ENCODE peak calls at places on chromosome 11, in eight cellular contexts. One of them, this sample, is unnamed.
A peak's percentile ranks its signal among the peaks of the same experiment; 100 is the strongest.

GRCh38 chr11:128289048-128289447 is 298.3 kb downstream of the ETS1 start:
- DNase-seq in Ammon's horn: no peak
- DNase-seq in left cardiac atrium: no peak
- DNase-seq in spleen: no peak
- DNase-seq in NCI-H2029 treated with DMSO at 0.1 percent for 48 hours: no peak
- DNase-seq in cardiac fibroblast: no peak
- DNase-seq in head of caudate nucleus: no peak
- DNase-seq in neural crest cell: no peak
- DNase-seq in this sample: no peak

GRCh38 chr11:12266943-12267342 is 110.4 kb upstream of the PARVA start:
- DNase-seq in left cardiac atrium: peak; percentile 17
- DNase-seq in Ammon's horn: no peak
- DNase-seq in spleen: no peak
- DNase-seq in head of caudate nucleus: no peak
- DNase-seq in neural crest cell: no peak
- DNase-seq in cardiac fibroblast: no peak
- DNase-seq in NCI-H2029 treated with DMSO at 0.1 percent for 48 hours: no peak
- DNase-seq in this sample: no peak

GRCh38 chr11:88266919-88267318 is 70.6 kb downstream of the CTSC start:
- DNase-seq in cardiac fibroblast: no peak
- DNase-seq in neural crest cell: no peak
- DNase-seq in left cardiac atrium: no peak
- DNase-seq in spleen: no peak
- DNase-seq in head of caudate nucleus: no peak
- DNase-seq in NCI-H2029 treated with DMSO at 0.1 percent for 48 hours: no peak
- DNase-seq in Ammon's horn: peak; percentile 33
- DNase-seq in this sample: no peak

GRCh38 chr11:87878373-87878779 is 296.9 kb downstream of the RAB38 start:
- DNase-seq in Ammon's horn: peak; percentile 45
- DNase-seq in head of caudate nucleus: peak; percentile 13
- DNase-seq in neural crest cell: peak; percentile 2
- DNase-seq in left cardiac atrium: no peak
- DNase-seq in spleen: no peak
- DNase-seq in NCI-H2029 treated with DMSO at 0.1 percent for 48 hours: peak; percentile 4
- DNase-seq in cardiac fibroblast: peak; percentile 71
- DNase-seq in this sample: no peak

GRCh38 chr11:69750108-69750850 is 24.9 kb downstream of the FGF4 start:
- DNase-seq in neural crest cell: no peak
- DNase-seq in cardiac fibroblast: no peak
- DNase-seq in Ammon's horn: no peak
- DNase-seq in spleen: no peak
- DNase-seq in head of caudate nucleus: no peak
- DNase-seq in NCI-H2029 treated with DMSO at 0.1 percent for 48 hours: no peak
- DNase-seq in left cardiac atrium: no peak
- DNase-seq in this sample: no peak

GRCh38 chr11:121889931-121890330 is 226.1 kb downstream of the BLID start:
- DNase-seq in left cardiac atrium: no peak
- DNase-seq in Ammon's horn: no peak
- DNase-seq in cardiac fibroblast: peak; percentile 67
- DNase-seq in NCI-H2029 treated with DMSO at 0.1 percent for 48 hours: no peak
- DNase-seq in head of caudate nucleus: no peak
- DNase-seq in spleen: no peak
- DNase-seq in neural crest cell: no peak
- DNase-seq in this sample: no peak

GRCh38 chr11:35107866-35108265 is 31.1 kb upstream of the CD44 start:
- DNase-seq in left cardiac atrium: no peak
- DNase-seq in Ammon's horn: no peak
- DNase-seq in spleen: no peak
- DNase-seq in neural crest cell: no peak
- DNase-seq in cardiac fibroblast: no peak
- DNase-seq in head of caudate nucleus: no peak
- DNase-seq in NCI-H2029 treated with DMSO at 0.1 percent for 48 hours: no peak
- DNase-seq in this sample: no peak

GRCh38 chr11:45394294-45395085 is 108.3 kb upstream of the SYT13 start:
- DNase-seq in cardiac fibroblast: no peak
- DNase-seq in left cardiac atrium: no peak
- DNase-seq in NCI-H2029 treated with DMSO at 0.1 percent for 48 hours: no peak
- DNase-seq in head of caudate nucleus: no peak
- DNase-seq in neural crest cell: no peak
- DNase-seq in spleen: no peak
- DNase-seq in Ammon's horn: no peak
- DNase-seq in this sample: no peak

GRCh38 chr11:12694182-12694531 is 19.9 kb downstream of the TEAD1 start:
- DNase-seq in cardiac fibroblast: no peak
- DNase-seq in head of caudate nucleus: no peak
- DNase-seq in left cardiac atrium: no peak
- DNase-seq in spleen: no peak
- DNase-seq in NCI-H2029 treated with DMSO at 0.1 percent for 48 hours: peak; percentile 99
- DNase-seq in Ammon's horn: no peak
- DNase-seq in neural crest cell: no peak
- DNase-seq in this sample: no peak

GRCh38 chr11:32334822-32335221 is 100.5 kb downstream of the WT1 start:
- DNase-seq in left cardiac atrium: no peak
- DNase-seq in Ammon's horn: no peak
- DNase-seq in cardiac fibroblast: peak; percentile 21
- DNase-seq in NCI-H2029 treated with DMSO at 0.1 percent for 48 hours: no peak
- DNase-seq in head of caudate nucleus: no peak
- DNase-seq in spleen: no peak
- DNase-seq in neural crest cell: no peak
- DNase-seq in this sample: no peak

GRCh38 chr11:14184548-14184947 is 174.4 kb downstream of the RRAS2 start:
- DNase-seq in neural crest cell: no peak
- DNase-seq in NCI-H2029 treated with DMSO at 0.1 percent for 48 hours: no peak
- DNase-seq in left cardiac atrium: no peak
- DNase-seq in head of caudate nucleus: no peak
- DNase-seq in cardiac fibroblast: no peak
- DNase-seq in Ammon's horn: no peak
- DNase-seq in spleen: no peak
- DNase-seq in this sample: no peak

GRCh38 chr11:131987703-131988102 is 617.3 kb downstream of the NTM start:
- DNase-seq in NCI-H2029 treated with DMSO at 0.1 percent for 48 hours: no peak
- DNase-seq in head of caudate nucleus: no peak
- DNase-seq in spleen: no peak
- DNase-seq in neural crest cell: no peak
- DNase-seq in Ammon's horn: no peak
- DNase-seq in cardiac fibroblast: no peak
- DNase-seq in left cardiac atrium: no peak
- DNase-seq in this sample: no peak

GRCh38 chr11:134662629-134663360 is 250.8 kb upstream of the B3GAT1 start:
- DNase-seq in cardiac fibroblast: no peak
- DNase-seq in spleen: no peak
- DNase-seq in head of caudate nucleus: no peak
- DNase-seq in NCI-H2029 treated with DMSO at 0.1 percent for 48 hours: no peak
- DNase-seq in neural crest cell: no peak
- DNase-seq in Ammon's horn: no peak
- DNase-seq in left cardiac atrium: no peak
- DNase-seq in this sample: no peak

GRCh38 chr11:94418123-94418770 is 17.0 kb upstream of the GPR83 start:
- DNase-seq in cardiac fibroblast: no peak
- DNase-seq in head of caudate nucleus: no peak
- DNase-seq in neural crest cell: no peak
- DNase-seq in Ammon's horn: no peak
- DNase-seq in left cardiac atrium: no peak
- DNase-seq in NCI-H2029 treated with DMSO at 0.1 percent for 48 hours: no peak
- DNase-seq in spleen: no peak
- DNase-seq in this sample: no peak

GRCh38 chr11:63620928-63621539 is 6.8 kb upstream of the PLAAT3 start:
- DNase-seq in cardiac fibroblast: no peak
- DNase-seq in Ammon's horn: peak; percentile 31
- DNase-seq in left cardiac atrium: no peak
- DNase-seq in spleen: no peak
- DNase-seq in head of caudate nucleus: no peak
- DNase-seq in neural crest cell: no peak
- DNase-seq in NCI-H2029 treated with DMSO at 0.1 percent for 48 hours: no peak
- DNase-seq in this sample: no peak

GRCh38 chr11:110362916-110363574 is 66.6 kb upstream of the RDX start:
- DNase-seq in Ammon's horn: peak; percentile 35
- DNase-seq in head of caudate nucleus: no peak
- DNase-seq in cardiac fibroblast: peak; percentile 37
- DNase-seq in neural crest cell: peak; percentile 55
- DNase-seq in spleen: no peak
- DNase-seq in left cardiac atrium: no peak
- DNase-seq in NCI-H2029 treated with DMSO at 0.1 percent for 48 hours: peak; percentile 46
- DNase-seq in this sample: no peak

GRCh38 chr11:35785287-35786167 is 123.0 kb downstream of the TRIM44 start:
- DNase-seq in head of caudate nucleus: no peak
- DNase-seq in left cardiac atrium: no peak
- DNase-seq in spleen: no peak
- DNase-seq in neural crest cell: no peak
- DNase-seq in cardiac fibroblast: peak; percentile 43
- DNase-seq in NCI-H2029 treated with DMSO at 0.1 percent for 48 hours: no peak
- DNase-seq in Ammon's horn: no peak
- DNase-seq in this sample: no peak

GRCh38 chr11:108734956-108735559 is 70.2 kb downstream of the DDX10 start:
- DNase-seq in neural crest cell: no peak
- DNase-seq in NCI-H2029 treated with DMSO at 0.1 percent for 48 hours: no peak
- DNase-seq in spleen: no peak
- DNase-seq in cardiac fibroblast: peak; percentile 41
- DNase-seq in head of caudate nucleus: no peak
- DNase-seq in left cardiac atrium: no peak
- DNase-seq in Ammon's horn: no peak
- DNase-seq in this sample: no peak

GRCh38 chr11:116725434-116726221 is 47.2 kb downstream of the BUD13 start:
- DNase-seq in head of caudate nucleus: peak; percentile 39
- DNase-seq in left cardiac atrium: no peak
- DNase-seq in cardiac fibroblast: peak; percentile 65
- DNase-seq in spleen: peak; percentile 63
- DNase-seq in Ammon's horn: peak; percentile 55
- DNase-seq in NCI-H2029 treated with DMSO at 0.1 percent for 48 hours: no peak
- DNase-seq in neural crest cell: no peak
- DNase-seq in this sample: no peak

GRCh38 chr11:91219501-91219900 is 996.7 kb upstream of the CHORDC1 start:
- DNase-seq in Ammon's horn: peak; percentile 15
- DNase-seq in cardiac fibroblast: peak; percentile 57
- DNase-seq in left cardiac atrium: no peak
- DNase-seq in head of caudate nucleus: peak; percentile 48
- DNase-seq in neural crest cell: no peak
- DNase-seq in spleen: no peak
- DNase-seq in NCI-H2029 treated with DMSO at 0.1 percent for 48 hours: no peak
- DNase-seq in this sample: no peak

GRCh38 chr11:20589796-20590195 is 9.6 kb upstream of the SLC6A5 start:
- DNase-seq in head of caudate nucleus: peak; percentile 47
- DNase-seq in spleen: no peak
- DNase-seq in Ammon's horn: no peak
- DNase-seq in cardiac fibroblast: no peak
- DNase-seq in NCI-H2029 treated with DMSO at 0.1 percent for 48 hours: no peak
- DNase-seq in neural crest cell: no peak
- DNase-seq in left cardiac atrium: no peak
- DNase-seq in this sample: no peak

This sample was measured in D721Med.